ENCODE peak calls at places on chromosomes 11 and 22, in five cellular contexts. Z, A, Q, R and W are unnamed samples.

GRCh38 chr22:23212061-23213030 is 32.0 kb downstream of the BCR start:
- DNase-seq in Z (no peak), A (no peak), Q (no peak), R (peak; percentile 24), W (no peak)

GRCh38 chr11:77027275-77027674 is 6.9 kb upstream of the B3GNT6 start:
- DNase-seq in Z (no peak), A (no peak), Q (peak; percentile 77), R (no peak), W (peak; percentile 50)

GRCh38 chr11:67369801-67370284 is 3.6 kb downstream of the CLCF1 start:
- DNase-seq in Z (no peak), A (no peak), Q (peak; percentile 73), R (no peak), W (no peak)

GRCh38 chr22:20578192-20578591 is 70.8 kb downstream of the MED15 start:
- DNase-seq in Z (no peak), A (no peak), Q (no peak), R (no peak), W (no peak)

GRCh38 chr11:95655544-95655943 is 134.0 kb downstream of the FAM76B start:
- DNase-seq in Z (no peak), A (no peak), Q (no peak), R (no peak), W (no peak)

GRCh38 chr11:77879218-77879617 is 58.3 kb downstream of the AAMDC start:
- DNase-seq in Z (no peak), A (peak; percentile 73), Q (peak; percentile 14), R (peak; percentile 44), W (peak; percentile 1)

GRCh38 chr22:43993072-43993760 is 30.9 kb upstream of the PARVB start:
- DNase-seq in Z (peak; percentile 43), A (peak; percentile 32), Q (peak; percentile 37), R (peak; percentile 68), W (peak; percentile 61)

GRCh38 chr11:21861314-21861713 is 331.6 kb upstream of the ANO5 start:
- DNase-seq in Z (no peak), A (no peak), Q (no peak), R (no peak), W (no peak)

GRCh38 chr11:117749541-117749910 is 47.5 kb downstream of the DSCAML1 start:
- DNase-seq in Z (no peak), A (no peak), Q (no peak), R (no peak), W (no peak)

GRCh38 chr11:134339756-134340155 is 8.0 kb downstream of the GLB1L2 start:
- DNase-seq in Z (no peak), A (no peak), Q (no peak), R (no peak), W (peak; percentile 74)

GRCh38 chr11:62999156-62999555 is 14.4 kb upstream of the SLC22A6 start:
- DNase-seq in Z (no peak), A (no peak), Q (no peak), R (no peak), W (no peak)

GRCh38 chr11:46666982-46667590 is 33.3 kb downstream of the ARHGAP1 start:
- DNase-seq in Z (no peak), A (peak; percentile 25), Q (no peak), R (peak; percentile 43), W (no peak)

GRCh38 chr22:24474649-24475048 is 20.5 kb upstream of the UPB1 start:
- DNase-seq in Z (no peak), A (no peak), Q (peak; percentile 87), R (no peak), W (no peak)

GRCh38 chr11:35063453-35063852 is 75.5 kb upstream of the CD44 start:
- DNase-seq in Z (no peak), A (no peak), Q (no peak), R (no peak), W (no peak)

GRCh38 chr11:35734669-35735068 is 72.1 kb downstream of the TRIM44 start:
- DNase-seq in Z (no peak), A (no peak), Q (no peak), R (no peak), W (no peak)

GRCh38 chr11:120239713-120240640 is at the start of gene POU2F3:
- DNase-seq in Z (no peak), A (no peak), Q (no peak), R (no peak), W (no peak)

GRCh38 chr11:34632105-34632780 is 11.3 kb downstream of the EHF start:
- DNase-seq in Z (no peak), A (no peak), Q (no peak), R (peak; percentile 78), W (no peak)

GRCh38 chr11:27991731-27992130 is 116.2 kb downstream of the KIF18A start:
- DNase-seq in Z (no peak), A (no peak), Q (no peak), R (no peak), W (no peak)

GRCh38 chr22:49100316-49100715 is 727.4 kb downstream of the BRD1 start:
- DNase-seq in Z (no peak), A (no peak), Q (no peak), R (no peak), W (no peak)

GRCh38 chr22:49102367-49102766 is 725.3 kb downstream of the BRD1 start:
- DNase-seq in Z (no peak), A (no peak), Q (no peak), R (no peak), W (no peak)

GRCh38 chr22:49101873-49102272 is 725.8 kb downstream of the BRD1 start:
- DNase-seq in Z (no peak), A (no peak), Q (no peak), R (no peak), W (no peak)

GRCh38 chr22:49100764-49101163 is 726.9 kb downstream of the BRD1 start:
- DNase-seq in Z (no peak), A (no peak), Q (no peak), R (no peak), W (no peak)

GRCh38 chr22:49101225-49101624 is 726.4 kb downstream of the BRD1 start:
- DNase-seq in Z (no peak), A (no peak), Q (no peak), R (no peak), W (no peak)
- H3K9me3 ChIP-seq in Z (no peaks in the 10 kb centered on the region), A (no peaks in the 10 kb centered on the region), Q (peaks cover 2% of the 10 kb centered on the region), R (no peaks in the 10 kb centered on the region), W (no peaks in the 10 kb centered on the region)

DNA sequence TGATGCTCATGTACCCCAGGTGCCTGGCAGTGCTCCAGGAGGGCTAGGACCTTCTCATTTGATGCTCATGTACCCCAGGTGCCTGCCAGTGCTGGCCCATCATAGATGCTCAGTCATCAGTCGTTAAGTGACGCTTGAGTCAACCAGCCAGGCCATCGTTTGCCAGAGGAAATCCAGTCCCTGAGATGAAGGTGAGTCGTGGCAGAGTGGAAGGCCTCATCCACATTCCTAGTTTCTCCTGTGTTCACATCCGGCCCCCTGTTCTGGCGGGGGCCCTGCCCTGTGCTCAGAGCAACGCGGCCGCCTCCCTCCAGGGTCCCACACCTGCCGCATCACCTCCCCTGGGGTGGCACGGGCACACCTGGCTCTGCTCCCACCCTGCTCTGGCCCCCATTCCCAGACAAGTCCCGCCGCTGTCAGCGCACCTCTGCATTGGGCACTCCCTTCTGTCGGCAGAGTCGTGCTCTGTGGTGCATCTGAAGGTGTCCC is 279.9 kb downstream of the BRD1 start:
- DNase-seq in Z (no peak), A (peak; percentile 9), Q (no peak), R (no peak), W (no peak)
- H3K9me3 ChIP-seq in Z (no peaks in the 10 kb centered on the region), A (peaks cover 24% of the 10 kb centered on the region), Q (no peaks in the 10 kb centered on the region), R (no peaks in the 10 kb centered on the region), W (peaks cover 5% of the 10 kb centered on the region)

DNA sequence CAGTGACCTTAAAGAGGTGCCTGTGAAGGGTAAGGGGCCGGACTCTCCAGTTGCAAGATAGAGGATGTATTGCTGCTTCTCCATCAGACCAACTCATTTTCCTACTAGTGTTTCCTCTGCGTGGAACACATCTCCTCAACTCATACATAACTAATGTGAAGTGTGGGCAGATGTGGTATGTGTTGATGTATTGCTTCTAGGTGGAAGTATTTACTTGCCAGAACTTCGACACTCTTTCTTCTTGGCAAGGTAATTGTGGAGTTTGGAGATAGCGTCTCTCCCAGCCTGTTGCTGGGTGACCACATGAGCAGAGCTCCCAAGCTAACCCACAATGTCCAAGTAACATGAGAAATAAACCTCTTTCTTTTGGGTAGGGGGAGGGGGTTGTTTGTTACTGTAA is 456.9 kb downstream of the DYNC2H1 start:
- DNase-seq in Z (no peak), A (no peak), Q (peak; percentile 62), R (no peak), W (no peak)
- H3K9me3 ChIP-seq in Z (no peaks in the 10 kb centered on the region), A (no peaks in the 10 kb centered on the region), Q (no peaks in the 10 kb centered on the region), R (no peaks in the 10 kb centered on the region), W (no peaks in the 10 kb centered on the region)

GRCh38 chr11:102223859-102224258 is 93.4 kb upstream of the BIRC3 start:
- DNase-seq in Z (no peak), A (no peak), Q (peak; percentile 17), R (no peak), W (no peak)
- H3K9me3 ChIP-seq in Z (no peaks in the 10 kb centered on the region), A (no peaks in the 10 kb centered on the region), Q (no peaks in the 10 kb centered on the region), R (no peaks in the 10 kb centered on the region), W (no peaks in the 10 kb centered on the region)

GRCh38 chr11:59106363-59107336 is at the start of gene FAM111B:
- DNase-seq in Z (peak; percentile 89), A (peak; percentile 77), Q (peak; percentile 94), R (peak; percentile 83), W (peak; percentile 91)

GRCh38 chr11:59097113-59097708 is 9.8 kb upstream of the FAM111B start:
- DNase-seq in Z (no peak), A (peak; percentile 61), Q (peak; percentile 42), R (peak; percentile 79), W (peak; percentile 67)

GRCh38 chr11:59102259-59102765 is 4.7 kb upstream of the FAM111B start:
- DNase-seq in Z (peak; percentile 57), A (peak; percentile 36), Q (peak; percentile 23), R (peak; percentile 60), W (peak; percentile 79)
- H3K9me3 ChIP-seq in Z (no peaks in the 10 kb centered on the region), A (no peaks in the 10 kb centered on the region), Q (no peaks in the 10 kb centered on the region), R (no peaks in the 10 kb centered on the region), W (no peaks in the 10 kb centered on the region)